ENCODE peak calls at places on chromosomes 12 and 14, in five cellular contexts. A, R, N, H and M are unnamed samples.
A peak's percentile ranks its signal among the peaks of the same experiment; 100 is the strongest.

GRCh38 chr14:35335388-35336092 is 43.4 kb downstream of the PSMA6 start:
- DNase-seq in N (no peak), A (no peak), H (no peak), R (no peak), M (peak; percentile 32)

GRCh38 chr14:47332099-47332498 is 343.3 kb downstream of the MDGA2 start:
- DNase-seq in H (no peak), N (no peak), R (no peak), A (no peak), M (no peak)

GRCh38 chr12:65728913-65729793 is 95.1 kb upstream of the HMGA2 start:
- DNase-seq in A (peak; percentile 43), R (no peak), N (no peak), H (peak; percentile 10), M (no peak)

GRCh38 chr14:32510815-32511214 is 181.7 kb downstream of the AKAP6 start:
- DNase-seq in R (no peak), A (no peak), N (no peak), H (no peak), M (no peak)

GRCh38 chr12:41019461-41019860 is 168.7 kb upstream of the PDZRN4 start:
- DNase-seq in H (no peak), A (no peak), N (no peak), R (no peak), M (no peak)

GRCh38 chr12:65279387-65280112 is 1.1 kb downstream of the MSRB3 start:
- DNase-seq in A (no peak), N (no peak), H (peak; percentile 24), R (no peak), M (no peak)

GRCh38 chr12:51848843-51849735 is 571 bp upstream of the FIGNL2 start:
- DNase-seq in A (no peak), R (no peak), N (no peak), H (no peak), M (no peak)

GRCh38 chr12:3655331-3655900 is 97.5 kb downstream of the CRACR2A start:
- DNase-seq in H (peak; percentile 40), R (no peak), A (peak; percentile 33), N (no peak), M (peak; percentile 19)

GRCh38 chr12:78035913-78036658 is 205.4 kb downstream of the NAV3 start:
- DNase-seq in R (no peak), A (no peak), N (no peak), H (no peak), M (peak; percentile 24)

GRCh38 chr14:83096092-83096491 is 1562.4 kb upstream of the SEL1L start:
- DNase-seq in H (peak; percentile 2), A (no peak), N (no peak), R (no peak), M (no peak)

GRCh38 chr14:55107766-55108554 is 21.1 kb upstream of the LGALS3 start:
- DNase-seq in A (peak; percentile 95), R (no peak), N (peak; percentile 91), H (peak; percentile 99), M (peak; percentile 96)